ENCODE peak calls at places on chromosomes 7 and 10, in nine cellular contexts. F is Peyer's patch, G is mammary epithelial cell, U is dorsolateral prefrontal cortex, C is tibial artery, Q is transverse colon, X is body of pancreas, P is right atrium auricular region, V is GM23338. L is an unnamed sample. For H3K27me3, the result is how much of the 10 kb centered on the place peaks cover.

GRCh38 chr7:48274662-48275061 is 103.4 kb downstream of the ABCA13 start:
- DNase-seq in F (no peak), G (peak), U (no peak), C (no peak), Q (no peak), X (no peak), P (no peak), V (no peak), L (no peak)

GRCh38 chr10:118835682-118836326 is 81.0 kb upstream of the CACUL1 start:
- DNase-seq in F (no peak), G (peak), U (no peak), C (no peak), Q (peak), X (peak), P (no peak), V (no peak), L (no peak)

GRCh38 chr10:101466016-101466912 is 112.3 kb downstream of the BTRC start:
- DNase-seq in F (no peak), G (no peak), U (no peak), C (no peak), Q (no peak), X (no peak), P (no peak), V (no peak), L (no peak)

GRCh38 chr10:129386415-129387257 is 80.4 kb upstream of the MGMT start:
- DNase-seq in F (no peak), G (no peak), U (no peak), C (no peak), Q (no peak), X (no peak), P (no peak), V (no peak), L (peak)

GRCh38 chr7:80923211-80923612 is 4.4 kb upstream of the SEMA3C start:
- DNase-seq in F (no peak), G (no peak), U (no peak), C (no peak), Q (no peak), X (no peak), P (no peak), V (no peak), L (no peak)

GRCh38 chr10:120607710-120608703 is 151.0 kb downstream of the PLPP4 start:
- DNase-seq in F (no peak), G (peak), U (no peak), C (no peak), Q (no peak), X (no peak), P (no peak), V (no peak), L (no peak)

GRCh38 chr10:94361161-94361794 is 1.5 kb downstream of the NOC3L start:
- DNase-seq in F (peak), G (peak), U (no peak), C (no peak), Q (peak), X (peak), P (no peak), V (no peak), L (no peak)

GRCh38 chr10:46218921-46219320 is 67.9 kb upstream of the ANTXRL start:
- DNase-seq in F (no peak), G (no peak), U (no peak), C (no peak), Q (no peak), X (no peak), P (no peak), V (no peak), L (no peak)

GRCh38 chr7:32587431-32587948 is 92.2 kb downstream of the AVL9 start:
- DNase-seq in F (no peak), G (no peak), U (no peak), C (no peak), Q (no peak), X (no peak), P (no peak), V (no peak), L (no peak)

GRCh38 chr10:14302035-14302434 is 28.7 kb downstream of the FRMD4A start:
- DNase-seq in F (no peak), G (peak), U (no peak), C (no peak), Q (no peak), X (no peak), P (no peak), V (peak), L (no peak)

GRCh38 chr7:117173001-117173400 is 149.9 kb downstream of the WNT2 start:
- DNase-seq in F (no peak), G (no peak), U (no peak), C (no peak), Q (no peak), X (no peak), P (no peak), V (no peak), L (no peak)

GRCh38 chr7:91033574-91033973 is 230.7 kb upstream of the FZD1 start:
- DNase-seq in F (no peak), G (no peak), U (peak), C (no peak), Q (no peak), X (peak), P (no peak), V (no peak), L (no peak)

GRCh38 chr7:91034459-91035368 is 229.5 kb upstream of the FZD1 start:
- DNase-seq in F (peak), G (peak), U (peak), C (peak), Q (peak), X (peak), P (peak), V (peak), L (no peak)

GRCh38 chr7:91029688-91030087 is 234.5 kb upstream of the FZD1 start:
- DNase-seq in F (no peak), G (no peak), U (no peak), C (no peak), Q (no peak), X (no peak), P (no peak), V (no peak), L (no peak)

GRCh38 chr7:91030680-91031079 is 233.6 kb upstream of the FZD1 start:
- DNase-seq in F (no peak), G (no peak), U (no peak), C (no peak), Q (no peak), X (no peak), P (no peak), V (no peak), L (no peak)

GRCh38 chr7:91031757-91032156 is 232.5 kb upstream of the FZD1 start:
- DNase-seq in F (no peak), G (peak), U (no peak), C (no peak), Q (no peak), X (no peak), P (no peak), V (peak), L (no peak)
- TF ChIP-seq CTCF in F (no peak), G (no peak), U (no peak), C (no peak), Q (no peak), X (no peak), P (no peak), V (peak), L (no peak)

GRCh38 chr7:155597753-155598140 is 46.7 kb upstream of the RBM33 start:
- DNase-seq in F (no peak), G (no peak), U (no peak), C (no peak), Q (no peak), X (peak), P (no peak), V (no peak), L (no peak)
- H3K27me3 ChIP-seq in F (under half), G (under half), U (under half), C (under half), Q (under half), X (under half), P (under half), V (under half), L (under half)

DNA sequence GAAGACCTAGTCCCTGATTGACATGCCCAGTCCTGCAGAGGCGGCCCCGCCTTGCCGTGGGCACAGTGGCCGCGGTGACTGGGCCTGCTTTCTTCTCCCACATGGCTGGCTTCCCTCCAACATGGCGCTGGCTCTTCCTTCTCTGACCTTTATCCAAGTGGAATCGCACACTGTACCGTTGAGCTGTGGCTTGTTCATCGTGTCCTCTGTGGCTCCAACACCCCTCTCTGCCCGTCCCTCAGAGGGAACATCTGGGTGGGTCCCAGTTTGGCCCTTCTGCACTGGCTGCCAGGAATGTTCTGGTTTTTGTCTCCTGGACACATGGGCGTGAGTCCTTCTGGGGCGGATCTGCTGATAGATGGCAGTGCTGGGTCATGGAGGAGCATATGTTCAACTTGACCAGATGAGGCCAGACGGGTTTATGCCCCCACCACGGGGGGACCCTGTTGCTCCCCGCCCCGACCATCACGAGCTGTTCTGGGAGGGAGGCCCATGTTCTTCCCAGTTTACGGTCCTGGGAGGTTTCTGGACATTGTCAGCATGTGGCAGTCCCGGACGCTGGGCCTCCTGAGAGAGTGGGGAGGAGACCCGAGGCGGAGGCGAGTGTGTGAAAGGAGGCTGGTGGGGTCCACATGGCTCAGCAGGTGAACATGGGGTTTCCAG is 63.5 kb downstream of the LHPP start:
- DNase-seq in F (no peak), G (peak), U (no peak), C (no peak), Q (peak), X (no peak), P (peak), V (no peak), L (no peak)
- TF ChIP-seq CTCF in F (no peak), G (no peak), U (no peak), C (no peak), Q (no peak), X (no peak), P (no peak), V (no peak), L (no peak)

DNA sequence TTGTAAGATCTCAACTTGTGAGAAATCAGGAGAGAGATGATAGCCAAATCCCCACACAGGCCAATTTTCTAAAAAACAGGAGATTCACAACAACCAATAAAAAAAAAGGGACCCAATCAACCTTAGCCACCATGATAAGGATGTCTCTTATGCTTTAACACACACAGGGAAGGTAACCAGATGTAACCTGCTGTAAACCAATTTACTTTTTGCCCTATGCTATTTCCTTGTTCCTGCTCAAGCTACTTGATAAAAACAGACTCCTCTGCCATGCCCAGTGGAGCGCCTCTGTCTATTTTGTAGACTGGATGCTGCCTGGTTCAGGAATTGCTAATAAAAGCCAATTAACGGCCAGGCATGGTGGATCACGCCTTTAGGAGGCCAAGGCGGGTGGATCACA is 123.5 kb upstream of the NPVF start:
- DNase-seq in F (no peak), G (no peak), U (no peak), C (no peak), Q (no peak), X (no peak), P (no peak), V (no peak), L (no peak)
- H3K27me3 ChIP-seq in F (under half), G (under half), U (under half), C (under half), Q (under half), X (under half), P (under half), V (under half), L (under half)